ENCODE peak calls at places on chromosomes 16 and 17, in ten cellular contexts. Y is A549, H is suprapubic skin, V is sigmoid colon, B is transverse colon, K is SK-N-SH, A is tibial nerve, R is GM12878, Z is stomach, F is esophagus muscularis mucosa. G is an unnamed sample. For H3K9me3, the result is how much of the 10 kb centered on the place peaks cover.

GRCh38 chr17:10992097-10992496 is 154.2 kb upstream of the PIRT start:
- DNase-seq in Y (no peak), H (no peak), V (no peak), B (no peak), K (no peak), A (no peak), R (no peak), Z (no peak), F (no peak), G (no peak)

GRCh38 chr17:49588726-49589555 is 13.3 kb downstream of the NXPH3 start:
- DNase-seq in Y (no peak), H (no peak), V (peak), B (no peak), K (peak), A (no peak), R (no peak), Z (no peak), F (peak), G (no peak)

GRCh38 chr17:62897706-62898105 is 68.3 kb upstream of the TANC2 start:
- DNase-seq in Y (no peak), H (no peak), V (no peak), B (no peak), K (no peak), A (no peak), R (no peak), Z (no peak), F (no peak), G (no peak)

GRCh38 chr16:28033870-28034269 is 29.6 kb downstream of the GSG1L start:
- DNase-seq in Y (no peak), H (no peak), V (no peak), B (no peak), K (no peak), A (no peak), R (no peak), Z (no peak), F (no peak), G (no peak)

GRCh38 chr17:149897-150575 is 12.7 kb downstream of the SCGB1C2 start:
- DNase-seq in Y (no peak), H (peak), V (peak), B (no peak), K (no peak), A (no peak), R (no peak), Z (no peak), F (no peak), G (no peak)

GRCh38 chr16:50884066-50884860 is 142.4 kb downstream of the CYLD start:
- DNase-seq in Y (peak), H (no peak), V (no peak), B (no peak), K (peak), A (no peak), R (no peak), Z (no peak), F (peak), G (no peak)

GRCh38 chr17:38659415-38659814 is 15.3 kb downstream of the EPOP start:
- DNase-seq in Y (no peak), H (no peak), V (no peak), B (no peak), K (no peak), A (no peak), R (no peak), Z (no peak), F (no peak), G (no peak)

GRCh38 chr17:34598161-34598776 is 18.9 kb downstream of the TMEM132E start:
- DNase-seq in Y (no peak), H (no peak), V (no peak), B (no peak), K (peak), A (no peak), R (no peak), Z (no peak), F (no peak), G (no peak)

GRCh38 chr17:46870116-46870803 is 18.9 kb downstream of the WNT9B start:
- DNase-seq in Y (peak), H (no peak), V (no peak), B (peak), K (no peak), A (no peak), R (no peak), Z (peak), F (no peak), G (no peak)

GRCh38 chr17:61444831-61445230 is 7.4 kb upstream of the TBX4 start:
- DNase-seq in Y (peak), H (no peak), V (no peak), B (no peak), K (no peak), A (no peak), R (no peak), Z (no peak), F (peak), G (no peak)

GRCh38 chr17:48795444-48796162 is 21.4 kb downstream of the TTLL6 start:
- DNase-seq in Y (peak), H (no peak), V (no peak), B (peak), K (no peak), A (no peak), R (no peak), Z (no peak), F (no peak), G (no peak)

GRCh38 chr16:2150418-2151187 is 2.2 kb downstream of the RAB26 start:
- DNase-seq in Y (peak), H (peak), V (no peak), B (peak), K (peak), A (no peak), R (no peak), Z (peak), F (no peak), G (no peak)

GRCh38 chr17:20242271-20242670 is 225.1 kb downstream of the LGALS9B start:
- DNase-seq in Y (no peak), H (no peak), V (no peak), B (no peak), K (no peak), A (no peak), R (no peak), Z (no peak), F (no peak), G (no peak)

GRCh38 chr16:10121496-10121895 is 60.7 kb downstream of the GRIN2A start:
- DNase-seq in Y (no peak), H (no peak), V (no peak), B (no peak), K (no peak), A (no peak), R (no peak), Z (no peak), F (no peak), G (no peak)

GRCh38 chr17:53142890-53143289 is 679.8 kb upstream of the KIF2B start:
- DNase-seq in Y (peak), H (no peak), V (no peak), B (no peak), K (no peak), A (no peak), R (no peak), Z (no peak), F (no peak), G (no peak)

GRCh38 chr16:87661561-87661960 is 59.3 kb downstream of the JPH3 start:
- DNase-seq in Y (peak), H (no peak), V (no peak), B (peak), K (no peak), A (peak), R (no peak), Z (no peak), F (no peak), G (no peak)
- TF ChIP-seq CTCF in Y (no peak), H (no peak), V (no peak), B (no peak), K (no peak), A (no peak), R (no peak), Z (no peak), F (no peak), G (no peak)

DNA sequence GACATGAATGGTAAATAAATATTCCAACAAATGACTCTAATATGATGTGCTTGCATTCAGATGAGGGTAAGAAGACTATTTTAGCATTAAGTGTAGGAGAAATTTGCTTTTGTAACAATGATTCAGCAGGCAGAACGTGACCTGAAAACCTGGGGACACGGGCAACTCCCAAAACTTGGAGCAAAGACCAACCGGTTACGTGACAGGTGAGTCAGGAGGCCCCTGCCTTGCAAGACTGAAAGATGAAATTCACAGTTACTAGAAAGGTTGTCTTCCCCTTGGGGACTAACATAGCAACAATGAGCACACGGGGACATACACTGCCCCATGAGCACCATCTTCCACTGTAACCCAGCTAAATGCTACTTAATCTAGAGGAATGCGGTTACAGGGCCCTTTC is 33.5 kb upstream of the ERN1 start:
- DNase-seq in Y (no peak), H (no peak), V (no peak), B (no peak), K (no peak), A (no peak), R (no peak), Z (no peak), F (no peak), G (no peak)
- H3K9me3 ChIP-seq in Y (under half), H (under half), V (under half), B (under half), K (under half), A (under half), R (under half), Z (under half), F (under half), G (under half)

DNA sequence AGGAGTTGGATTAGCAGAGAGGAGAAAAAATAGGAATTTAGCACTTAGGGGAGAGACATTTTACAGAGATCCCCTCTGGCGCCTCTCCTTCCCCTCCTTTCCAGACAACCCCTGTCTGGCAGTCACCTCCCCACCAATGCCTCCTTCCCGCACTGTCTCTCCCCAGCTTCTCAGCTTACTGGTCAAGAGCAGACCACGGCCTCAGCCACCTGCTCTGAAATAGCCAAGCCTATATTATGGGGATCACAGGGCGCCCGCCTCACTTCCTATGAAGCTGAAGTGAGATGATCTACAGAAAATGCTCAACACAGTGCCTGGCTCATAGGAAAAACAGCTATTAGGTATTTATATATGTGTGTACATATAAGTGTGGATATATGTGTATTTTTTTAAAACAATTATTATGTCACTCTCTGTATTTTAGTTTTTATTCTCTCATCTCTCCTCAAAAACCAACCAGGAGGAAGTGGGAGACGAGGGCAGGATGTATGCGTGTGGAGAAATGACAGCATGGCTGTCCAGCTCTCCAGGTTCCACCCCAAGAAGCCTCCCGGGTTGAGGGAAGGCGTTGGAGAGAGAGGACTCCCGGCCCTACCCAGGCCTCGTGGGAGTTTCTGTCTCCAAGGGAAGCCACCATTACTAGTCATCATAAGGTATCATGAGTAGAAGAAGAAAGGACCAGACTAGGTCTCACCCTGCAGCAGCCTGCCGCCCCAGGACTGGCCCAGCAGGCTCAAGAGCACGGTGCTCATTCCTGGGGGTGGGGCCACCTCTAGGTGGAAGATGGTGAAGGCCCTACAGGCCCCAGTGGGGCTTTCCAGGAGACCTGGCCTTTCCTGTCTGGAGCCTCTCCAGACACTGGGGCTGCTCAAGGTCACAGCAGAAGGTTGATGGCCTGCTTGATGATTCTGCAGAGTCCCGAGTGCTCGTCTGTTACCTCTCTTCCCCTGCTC is 27.2 kb downstream of the MAP3K14 start:
- DNase-seq in Y (no peak), H (no peak), V (no peak), B (no peak), K (no peak), A (no peak), R (no peak), Z (peak), F (no peak), G (no peak)
- TF ChIP-seq EP300 in Y (no peak), H (no peak), V (no peak), B (no peak), K (no peak), A (no peak), R (no peak), Z (no peak), F (no peak), G (no peak)

GRCh38 chr17:45013021-45013997 is 38.1 kb downstream of the DCAKD start:
- DNase-seq in Y (no peak), H (no peak), V (peak), B (no peak), K (no peak), A (no peak), R (no peak), Z (no peak), F (no peak), G (no peak)

GRCh38 chr17:45018514-45019176 is 32.8 kb downstream of the DCAKD start:
- DNase-seq in Y (no peak), H (no peak), V (no peak), B (peak), K (peak), A (no peak), R (no peak), Z (no peak), F (no peak), G (peak)

GRCh38 chr17:45019177-45019711 is 32.2 kb downstream of the DCAKD start:
- DNase-seq in Y (peak), H (no peak), V (peak), B (peak), K (peak), A (peak), R (no peak), Z (peak), F (no peak), G (peak)

GRCh38 chr17:45016237-45016636 is 35.2 kb downstream of the DCAKD start:
- DNase-seq in Y (no peak), H (no peak), V (no peak), B (no peak), K (no peak), A (no peak), R (no peak), Z (no peak), F (no peak), G (no peak)

DNA sequence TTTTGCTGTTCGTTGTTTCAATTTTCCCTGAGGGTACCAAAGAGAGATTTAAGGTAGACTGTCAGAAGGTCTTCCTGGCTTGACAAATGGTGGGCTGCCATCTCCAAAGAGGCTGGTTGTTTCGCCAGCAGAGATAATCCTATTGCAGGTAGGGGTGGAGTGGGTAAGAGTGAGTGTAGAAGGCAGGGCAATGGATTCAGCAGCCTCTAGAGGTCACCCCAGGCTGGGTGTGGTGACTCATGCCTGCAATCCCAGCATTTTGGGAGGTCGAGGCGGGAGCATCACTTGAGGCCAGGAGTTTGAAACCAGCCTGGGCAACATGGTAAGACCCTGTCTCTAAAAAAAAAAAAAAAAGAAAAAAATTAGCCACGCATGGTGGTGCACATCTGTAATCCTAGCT is 34.6 kb downstream of the DCAKD start:
- DNase-seq in Y (peak), H (no peak), V (no peak), B (no peak), K (no peak), A (no peak), R (no peak), Z (no peak), F (no peak), G (no peak)
- TF ChIP-seq CTCF in Y (peak), H (no peak), V (peak), B (peak), K (peak), A (no peak), R (peak), Z (no peak), F (peak), G (no peak)

DNA sequence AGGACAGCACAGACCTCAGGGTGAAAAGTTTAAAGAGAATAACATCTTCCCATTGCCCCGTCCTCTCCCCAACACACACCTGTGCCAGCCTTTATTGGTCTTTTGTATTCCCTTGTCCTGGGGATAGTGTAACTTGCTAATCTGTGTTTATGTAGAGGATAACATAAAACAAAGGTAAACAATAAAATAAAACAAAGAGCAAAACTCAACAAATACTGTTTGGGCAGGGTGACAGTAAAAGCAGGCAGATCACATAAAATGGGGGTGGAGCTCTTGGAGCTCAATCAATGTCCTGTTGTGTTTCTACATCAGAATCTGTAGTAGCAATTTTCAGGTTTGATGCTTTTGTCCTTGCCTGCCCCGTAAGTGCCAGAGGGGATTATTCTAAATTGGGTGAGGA is 1939.7 kb downstream of the TP53TG3F start:
- DNase-seq in Y (no peak), H (no peak), V (no peak), B (no peak), K (no peak), A (no peak), R (no peak), Z (no peak), F (no peak), G (no peak)
- H3K9me3 ChIP-seq in Y (under half), H (under half), V (under half), B (under half), K (under half), A (under half), R (under half), Z (under half), F (under half), G (under half)

G was measured in ovary.